ENCODE peak calls at places on chromosomes 13 and 19, in seven cellular contexts. E is uterus, W is IMR-90, F is A549, X is adrenal gland, S is breast epithelium, L is ovary. M is an unnamed sample.

GRCh38 chr13:113001251-113002140 is 32.5 kb downstream of the MCF2L start:
- DNase-seq in X (no peak), L (no peak), W (peak), E (no peak), F (no peak), S (peak), M (no peak)

GRCh38 chr19:46845959-46846459 is 4.6 kb downstream of the AP2S1 start:
- DNase-seq in X (no peak), S (no peak), L (peak), E (no peak), W (no peak), F (no peak), M (no peak)

GRCh38 chr13:35309711-35310110 is 166.8 kb downstream of the MAB21L1 start:
- DNase-seq in E (no peak), S (no peak), X (no peak), F (no peak), L (no peak), W (no peak), M (no peak)

GRCh38 chr13:49495783-49496762 is at the start of gene PHF11:
- DNase-seq in L (peak), X (peak), S (peak), F (peak), E (peak), W (peak), M (peak)

GRCh38 chr13:98731038-98731437 is 21.4 kb downstream of the SLC15A1 start:
- DNase-seq in E (no peak), W (no peak), F (no peak), L (no peak), X (no peak), S (no peak), M (no peak)

GRCh38 chr19:13796301-13797057 is 1.2 kb downstream of the ZSWIM4 start:
- DNase-seq in L (peak), W (peak), E (peak), X (peak), S (peak), F (peak), M (no peak)

GRCh38 chr19:27966390-27966816 is 1246.5 kb downstream of the UQCRFS1 start:
- DNase-seq in S (no peak), L (no peak), F (peak), X (no peak), W (no peak), E (no peak), M (no peak)

GRCh38 chr13:89136678-89137077 is 1465.5 kb downstream of the SLITRK5 start:
- DNase-seq in F (no peak), E (no peak), S (no peak), L (no peak), W (no peak), X (no peak), M (no peak)

GRCh38 chr19:33175156-33175782 is 18.9 kb upstream of the LRP3 start:
- DNase-seq in L (no peak), F (no peak), S (no peak), E (no peak), W (no peak), X (no peak), M (no peak)

GRCh38 chr19:48111280-48111679 is 663 bp upstream of the PLA2G4C start:
- DNase-seq in X (no peak), W (no peak), E (no peak), L (no peak), S (no peak), F (no peak), M (no peak)

GRCh38 chr19:49445997-49446396 is 4.7 kb upstream of the SLC17A7 start:
- DNase-seq in E (no peak), F (peak), L (no peak), X (no peak), S (no peak), W (no peak), M (no peak)

GRCh38 chr13:49304356-49304755 is 56.6 kb downstream of the CDADC1 start:
- DNase-seq in F (no peak), S (no peak), E (no peak), X (no peak), L (no peak), W (no peak), M (no peak)

GRCh38 chr19:46124638-46125115 is at the start of gene IGFL3:
- DNase-seq in F (no peak), L (no peak), S (no peak), X (no peak), E (no peak), W (peak), M (no peak)

GRCh38 chr13:36371185-36371584 is 25.0 kb upstream of the SPART start:
- DNase-seq in F (no peak), W (no peak), X (no peak), S (no peak), L (no peak), E (no peak), M (no peak)

GRCh38 chr13:100100115-100100879 is 11.4 kb downstream of the PCCA start:
- DNase-seq in S (no peak), F (peak), W (peak), X (peak), E (peak), L (peak), M (peak)

GRCh38 chr13:99380921-99381645 is 73.9 kb upstream of the GPR183 start:
- DNase-seq in S (no peak), E (no peak), L (no peak), X (no peak), W (peak), F (no peak), M (no peak)

GRCh38 chr19:49058592-49058991 is 1.0 kb upstream of the CGB7 start:
- DNase-seq in E (no peak), X (no peak), F (peak), L (no peak), S (no peak), W (peak), M (no peak)

GRCh38 chr19:16234552-16235445 is 37.1 kb downstream of the AP1M1 start:
- DNase-seq in X (no peak), L (no peak), S (no peak), E (no peak), F (no peak), W (no peak), M (no peak)

GRCh38 chr19:40605201-40605971 is 4.2 kb downstream of the LTBP4 start:
- DNase-seq in F (peak), W (peak), E (peak), X (peak), S (peak), L (peak), M (peak)

GRCh38 chr19:8451885-8452284 is 7.1 kb downstream of the HNRNPM start:
- DNase-seq in W (peak), X (no peak), S (no peak), E (no peak), F (peak), L (no peak), M (no peak)

GRCh38 chr13:55394470-55394869 is 1746.2 kb upstream of the PRR20A start:
- DNase-seq in L (no peak), X (no peak), S (no peak), F (no peak), W (no peak), E (no peak), M (no peak)

GRCh38 chr13:99415851-99416331 is 85.4 kb upstream of the TM9SF2 start:
- DNase-seq in S (peak), W (no peak), F (no peak), L (no peak), E (no peak), X (peak), M (peak)

GRCh38 chr13:96551540-96551939 is 442.7 kb downstream of the OXGR1 start:
- DNase-seq in E (no peak), S (no peak), W (no peak), X (peak), L (no peak), F (no peak), M (peak)

GRCh38 chr13:101007245-101007644 is 332.6 kb upstream of the TMTC4 start:
- DNase-seq in S (no peak), F (no peak), X (no peak), E (no peak), L (no peak), W (no peak), M (no peak)

GRCh38 chr13:36282818-36283432 is 14.7 kb downstream of the CCDC169 start:
- DNase-seq in L (no peak), S (no peak), E (no peak), X (no peak), F (peak), W (peak), M (no peak)

GRCh38 chr19:4456843-4457653 is 546 bp downstream of the UBXN6 start:
- DNase-seq in L (no peak), X (peak), W (peak), F (no peak), E (peak), S (no peak), M (no peak)
- TF ChIP-seq POLR2A in L (no peak), X (no peak), W (peak), F (no peak), E (no peak), S (no peak), M (no peak)

DNA sequence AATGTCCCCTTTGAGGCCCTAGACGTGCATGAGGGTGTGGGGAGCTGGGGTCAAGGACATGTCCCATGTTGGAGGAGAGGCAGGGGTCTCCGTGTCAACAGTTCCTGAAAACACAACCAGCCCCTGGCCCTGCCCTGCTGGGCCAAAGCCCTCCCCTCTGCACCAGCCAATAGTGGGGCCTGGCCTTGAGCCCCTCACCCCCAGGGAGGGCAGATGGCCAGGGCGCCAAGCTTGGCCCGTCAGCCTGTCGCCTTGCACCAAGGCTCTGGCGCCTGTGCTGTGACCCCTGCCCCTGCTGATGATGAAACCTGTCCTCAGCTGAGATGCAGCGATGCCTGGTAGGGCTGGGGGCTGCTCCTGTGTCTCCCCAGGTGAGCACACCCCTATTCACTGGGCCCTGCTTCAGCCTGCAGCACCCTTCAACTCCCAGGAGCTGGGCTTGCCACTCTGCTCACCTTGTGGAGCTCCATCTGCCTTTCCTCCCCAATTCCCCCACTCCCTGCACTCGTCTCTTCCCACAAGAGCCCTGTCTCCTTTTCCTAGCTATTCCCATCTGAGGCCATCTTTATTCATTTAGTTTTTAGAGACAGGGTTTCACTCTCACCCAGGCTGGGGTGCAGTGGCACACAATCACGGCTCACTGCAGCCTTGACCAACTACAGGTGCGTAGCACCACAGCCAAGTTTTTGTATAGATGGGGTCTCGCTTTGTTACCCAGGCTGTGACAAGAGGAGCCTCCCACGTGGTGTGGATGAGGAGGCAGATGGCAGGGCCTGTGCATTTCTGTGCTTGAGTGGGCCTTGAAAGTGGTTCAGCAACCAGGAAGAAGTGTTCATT is 2.1 kb upstream of the HAMP start:
- DNase-seq in F (no peak), L (no peak), E (no peak), X (no peak), W (no peak), S (no peak), M (no peak)
- TF ChIP-seq POLR2A in F (peak), L (no peak), E (no peak), X (no peak), W (no peak), S (no peak), M (no peak)

GRCh38 chr19:19296953-19297689 is 23.2 kb downstream of the SUGP1 start:
- DNase-seq in S (no peak), F (no peak), E (no peak), X (peak), W (no peak), L (no peak), M (peak)

GRCh38 chr19:19292607-19293006 is 19.5 kb upstream of the TM6SF2 start:
- DNase-seq in W (no peak), F (no peak), L (no peak), S (no peak), E (no peak), X (no peak), M (no peak)

GRCh38 chr19:19300613-19301012 is 19.7 kb downstream of the SUGP1 start:
- DNase-seq in E (no peak), W (no peak), X (no peak), L (no peak), F (no peak), S (no peak), M (no peak)

GRCh38 chr19:19294914-19295313 is 21.8 kb upstream of the TM6SF2 start:
- DNase-seq in F (no peak), E (no peak), S (no peak), W (no peak), X (no peak), L (no peak), M (peak)

GRCh38 chr19:19297759-19298158 is 22.6 kb downstream of the SUGP1 start:
- DNase-seq in E (no peak), W (no peak), S (no peak), X (no peak), L (no peak), F (no peak), M (peak)
- TF ChIP-seq POLR2A in E (no peak), W (no peak), S (no peak), X (no peak), L (no peak), F (no peak), M (no peak)

DNA sequence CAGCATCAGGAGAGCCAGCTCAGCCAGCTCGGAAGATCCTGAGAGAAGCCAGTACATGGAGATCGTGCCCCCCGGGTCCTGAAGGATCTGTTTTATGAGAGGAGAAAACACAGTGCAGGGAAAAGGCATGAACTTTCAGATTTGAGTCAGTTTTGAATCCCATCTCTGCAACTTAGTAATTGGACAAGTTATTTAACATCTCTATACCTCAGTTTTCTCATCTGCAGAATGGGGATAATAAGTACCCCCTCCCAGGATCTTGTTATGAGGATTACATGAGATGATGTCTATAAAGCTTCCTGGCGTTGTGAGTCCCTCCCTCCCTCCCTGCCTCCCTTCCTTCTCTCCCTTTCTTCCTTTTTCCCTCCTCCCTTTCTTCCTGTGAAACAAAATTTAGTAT is 40.1 kb upstream of the GTF3A start:
- DNase-seq in F (no peak), L (no peak), S (no peak), E (no peak), X (no peak), W (no peak), M (no peak)
- TF ChIP-seq POLR2A in F (no peak), L (no peak), S (no peak), E (no peak), X (no peak), W (no peak), M (no peak)

DNA sequence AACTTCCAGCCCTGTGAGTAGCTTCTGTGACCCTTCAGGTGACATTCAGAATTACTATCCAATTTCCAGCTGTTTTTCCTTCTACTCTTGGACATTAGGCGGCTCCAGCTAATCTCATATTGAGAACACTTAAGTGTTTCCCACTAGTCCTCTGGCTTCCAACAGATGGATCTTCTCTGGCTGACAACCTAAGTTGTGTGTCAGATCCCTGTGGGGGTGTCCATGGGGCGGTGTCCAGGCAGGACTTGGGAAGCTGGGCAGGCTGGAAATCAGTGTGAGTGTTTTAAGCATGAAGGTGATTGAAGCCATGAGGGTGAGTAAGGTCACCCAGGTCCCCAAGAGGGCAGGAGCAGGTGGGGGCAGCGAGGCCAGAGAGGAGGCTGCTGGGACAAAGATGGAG is 10.1 kb downstream of the CNOT3 start:
- DNase-seq in F (no peak), X (no peak), L (no peak), E (no peak), S (no peak), W (peak), M (no peak)
- TF ChIP-seq POLR2A in F (no peak), X (no peak), L (no peak), E (no peak), S (no peak), W (no peak), M (no peak)

GRCh38 chr19:2989236-2989946 is 12.0 kb downstream of the TLE6 start:
- DNase-seq in F (no peak), W (no peak), X (no peak), E (no peak), L (no peak), S (no peak), M (no peak)
- TF ChIP-seq POLR2A in F (no peak), W (no peak), X (no peak), E (no peak), L (no peak), S (no peak), M (no peak)

GRCh38 chr13:72959643-72960042 is 99.2 kb upstream of the KLF5 start:
- DNase-seq in X (no peak), F (no peak), W (peak), E (no peak), L (no peak), S (no peak), M (no peak)
- TF ChIP-seq POLR2A in X (no peak), F (no peak), W (no peak), E (no peak), L (no peak), S (no peak), M (no peak)

GRCh38 chr19:35643255-35644205 is 2.0 kb downstream of the ETV2 start:
- DNase-seq in S (peak), W (peak), F (peak), X (peak), E (peak), L (peak), M (peak)
- TF ChIP-seq POLR2A in S (no peak), W (peak), F (peak), X (peak), E (peak), L (peak), M (peak)

GRCh38 chr19:4358709-4359626 is 15.6 kb downstream of the MPND start:
- DNase-seq in X (no peak), E (no peak), S (no peak), L (no peak), F (no peak), W (no peak), M (no peak)

GRCh38 chr19:4357095-4357797 is 13.9 kb downstream of the MPND start:
- DNase-seq in F (no peak), S (no peak), L (no peak), X (no peak), E (no peak), W (no peak), M (peak)

GRCh38 chr19:4360081-4360569 is 16.8 kb downstream of the MPND start:
- DNase-seq in X (no peak), L (peak), E (no peak), W (no peak), F (no peak), S (no peak), M (no peak)

GRCh38 chr19:4359627-4360000 is 16.3 kb downstream of the MPND start:
- DNase-seq in S (no peak), F (no peak), L (peak), X (no peak), E (no peak), W (no peak), M (peak)

GRCh38 chr19:4357921-4358326 is 14.6 kb downstream of the MPND start:
- DNase-seq in X (no peak), E (no peak), W (no peak), F (no peak), S (no peak), L (no peak), M (no peak)
- TF ChIP-seq POLR2A in X (no peak), E (no peak), W (no peak), F (no peak), S (no peak), L (no peak), M (no peak)

GRCh38 chr19:38411041-38411712 is 8.3 kb downstream of the FAM98C start:
- DNase-seq in F (peak), S (no peak), X (no peak), W (no peak), E (no peak), L (no peak), M (no peak)

GRCh38 chr19:38413416-38413815 is 10.5 kb downstream of the FAM98C start:
- DNase-seq in W (no peak), F (no peak), L (no peak), E (no peak), X (no peak), S (no peak), M (no peak)

GRCh38 chr19:38412961-38413360 is 10.1 kb downstream of the FAM98C start:
- DNase-seq in F (no peak), E (no peak), X (no peak), W (no peak), S (no peak), L (no peak), M (no peak)

GRCh38 chr19:38412491-38412890 is 9.6 kb downstream of the FAM98C start:
- DNase-seq in L (no peak), W (no peak), X (no peak), F (no peak), E (no peak), S (no peak), M (no peak)

DNA sequence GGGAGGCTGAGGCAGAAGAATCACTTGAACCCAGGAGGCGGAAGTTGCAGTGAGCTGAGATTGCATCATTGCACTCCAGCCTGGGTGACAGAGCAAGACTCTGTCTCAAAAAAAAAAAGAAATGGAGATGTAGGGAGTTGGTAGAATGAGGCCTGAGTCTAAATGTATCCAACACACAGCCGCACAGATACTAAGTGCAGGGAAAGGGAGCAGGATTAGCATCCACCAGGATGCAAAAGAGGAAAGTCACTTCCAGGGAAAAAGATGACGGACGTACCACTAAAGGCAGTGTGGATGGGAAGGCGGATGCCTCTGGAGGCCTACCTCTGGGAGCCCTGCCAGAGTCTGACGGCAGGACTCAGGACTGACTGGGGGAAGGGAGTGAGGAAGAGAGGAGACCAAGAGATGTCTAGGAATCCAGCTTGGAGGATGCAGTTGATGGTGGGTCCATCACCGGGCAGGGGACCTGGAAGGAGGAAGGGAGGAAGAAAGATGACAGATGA is 6.8 kb downstream of the FAM98C start:
- DNase-seq in L (peak), W (peak), X (no peak), E (no peak), S (no peak), F (peak), M (no peak)
- TF ChIP-seq POLR2A in L (no peak), W (no peak), X (no peak), E (no peak), S (no peak), F (no peak), M (no peak)